ENCODE peak calls at places on chromosomes 7 and 10, in nine cellular contexts. One of them, this sample, is unnamed.

GRCh38 chr7:90190995-90191394 is 20.5 kb upstream of the STEAP2 start:
- DNase-seq in GM12865: no peak
- DNase-seq in left ventricle myocardium inferior: no peak
- DNase-seq in AG04450: no peak
- DNase-seq in esophagus squamous epithelium: no peak
- DNase-seq in psoas muscle: no peak
- DNase-seq in pancreas: no peak
- DNase-seq in tibial nerve: no peak
- DNase-seq in endodermal cell: no peak
- DNase-seq in this sample: no peak

GRCh38 chr10:73950569-73950968 is 39.6 kb downstream of the PLAU start:
- DNase-seq in GM12865: no peak
- DNase-seq in left ventricle myocardium inferior: no peak
- DNase-seq in AG04450: no peak
- DNase-seq in esophagus squamous epithelium: no peak
- DNase-seq in psoas muscle: no peak
- DNase-seq in pancreas: no peak
- DNase-seq in tibial nerve: no peak
- DNase-seq in endodermal cell: peak; percentile 81
- DNase-seq in this sample: no peak

GRCh38 chr10:945778-946177 is 14.3 kb upstream of the LARP4B start:
- DNase-seq in GM12865: no peak
- DNase-seq in left ventricle myocardium inferior: no peak
- DNase-seq in AG04450: no peak
- DNase-seq in esophagus squamous epithelium: no peak
- DNase-seq in psoas muscle: no peak
- DNase-seq in pancreas: no peak
- DNase-seq in tibial nerve: no peak
- DNase-seq in endodermal cell: no peak
- DNase-seq in this sample: no peak

GRCh38 chr7:154627571-154628290 is 375.2 kb downstream of the PAXIP1 start:
- DNase-seq in GM12865: no peak
- DNase-seq in left ventricle myocardium inferior: no peak
- DNase-seq in AG04450: no peak
- DNase-seq in esophagus squamous epithelium: no peak
- DNase-seq in psoas muscle: no peak
- DNase-seq in pancreas: no peak
- DNase-seq in tibial nerve: no peak
- DNase-seq in endodermal cell: no peak
- DNase-seq in this sample: no peak

GRCh38 chr7:81767883-81768282 is 2.0 kb downstream of the HGF start:
- DNase-seq in GM12865: no peak
- DNase-seq in left ventricle myocardium inferior: no peak
- DNase-seq in AG04450: no peak
- DNase-seq in esophagus squamous epithelium: no peak
- DNase-seq in psoas muscle: peak; percentile 14
- DNase-seq in pancreas: no peak
- DNase-seq in tibial nerve: no peak
- DNase-seq in endodermal cell: no peak
- DNase-seq in this sample: peak; percentile 71

GRCh38 chr7:4227105-4228010 is 454.7 kb upstream of the FOXK1 start:
- DNase-seq in GM12865: no peak
- DNase-seq in left ventricle myocardium inferior: no peak
- DNase-seq in AG04450: no peak
- DNase-seq in esophagus squamous epithelium: no peak
- DNase-seq in psoas muscle: no peak
- DNase-seq in pancreas: no peak
- DNase-seq in tibial nerve: no peak
- DNase-seq in endodermal cell: peak; percentile 24
- DNase-seq in this sample: no peak

GRCh38 chr7:128747327-128748079 is 8.3 kb downstream of the CALU start:
- DNase-seq in GM12865: no peak
- DNase-seq in left ventricle myocardium inferior: no peak
- DNase-seq in AG04450: no peak
- DNase-seq in esophagus squamous epithelium: no peak
- DNase-seq in psoas muscle: no peak
- DNase-seq in pancreas: no peak
- DNase-seq in tibial nerve: no peak
- DNase-seq in endodermal cell: no peak
- DNase-seq in this sample: no peak

GRCh38 chr10:86443936-86444335 is 77.3 kb upstream of the GRID1 start:
- DNase-seq in GM12865: no peak
- DNase-seq in left ventricle myocardium inferior: no peak
- DNase-seq in AG04450: no peak
- DNase-seq in esophagus squamous epithelium: no peak
- DNase-seq in psoas muscle: no peak
- DNase-seq in pancreas: no peak
- DNase-seq in tibial nerve: no peak
- DNase-seq in endodermal cell: no peak
- DNase-seq in this sample: peak; percentile 69

GRCh38 chr7:11228515-11228914 is 254.8 kb downstream of the PHF14 start:
- DNase-seq in GM12865: no peak
- DNase-seq in left ventricle myocardium inferior: peak; percentile 82
- DNase-seq in AG04450: no peak
- DNase-seq in esophagus squamous epithelium: no peak
- DNase-seq in psoas muscle: peak; percentile 40
- DNase-seq in pancreas: peak; percentile 31
- DNase-seq in tibial nerve: peak; percentile 91
- DNase-seq in endodermal cell: no peak
- DNase-seq in this sample: peak; percentile 54

GRCh38 chr10:132259674-132260073 is 48.1 kb downstream of the STK32C start:
- DNase-seq in GM12865: no peak
- DNase-seq in left ventricle myocardium inferior: no peak
- DNase-seq in AG04450: no peak
- DNase-seq in esophagus squamous epithelium: no peak
- DNase-seq in psoas muscle: no peak
- DNase-seq in pancreas: no peak
- DNase-seq in tibial nerve: no peak
- DNase-seq in endodermal cell: no peak
- DNase-seq in this sample: no peak

GRCh38 chr7:30521532-30521931 is 16.9 kb upstream of the GGCT start:
- DNase-seq in GM12865: no peak
- DNase-seq in left ventricle myocardium inferior: peak; percentile 64
- DNase-seq in AG04450: no peak
- DNase-seq in esophagus squamous epithelium: no peak
- DNase-seq in psoas muscle: peak; percentile 77
- DNase-seq in pancreas: no peak
- DNase-seq in tibial nerve: peak; percentile 23
- DNase-seq in endodermal cell: no peak
- DNase-seq in this sample: peak; percentile 61

GRCh38 chr10:113126506-113127192 is 176.6 kb downstream of the TCF7L2 start:
- DNase-seq in GM12865: no peak
- DNase-seq in left ventricle myocardium inferior: peak; percentile 74
- DNase-seq in AG04450: peak; percentile 27
- DNase-seq in esophagus squamous epithelium: no peak
- DNase-seq in psoas muscle: peak; percentile 73
- DNase-seq in pancreas: peak; percentile 70
- DNase-seq in tibial nerve: peak; percentile 59
- DNase-seq in endodermal cell: peak; percentile 88
- DNase-seq in this sample: peak; percentile 74
- H3K4me3 ChIP-seq in GM12865: no peak overlapping the region
- H3K4me3 ChIP-seq in left ventricle myocardium inferior: peak overlapping the region; percentile 55
- H3K4me3 ChIP-seq in AG04450: peak overlapping the region; percentile 48
- H3K4me3 ChIP-seq in esophagus squamous epithelium: peak overlapping the region; percentile 63
- H3K4me3 ChIP-seq in psoas muscle: peak overlapping the region; percentile 42
- H3K4me3 ChIP-seq in pancreas: peak overlapping the region; percentile 34
- H3K4me3 ChIP-seq in tibial nerve: no peak overlapping the region
- H3K4me3 ChIP-seq in endodermal cell: peak overlapping the region; percentile 50
- H3K4me3 ChIP-seq in this sample: peak overlapping the region; percentile 47

GRCh38 chr7:47721670-47722069 is 139.8 kb upstream of the TNS3 start:
- DNase-seq in GM12865: no peak
- DNase-seq in left ventricle myocardium inferior: no peak
- DNase-seq in AG04450: no peak
- DNase-seq in esophagus squamous epithelium: no peak
- DNase-seq in psoas muscle: no peak
- DNase-seq in pancreas: no peak
- DNase-seq in tibial nerve: no peak
- DNase-seq in endodermal cell: peak; percentile 80
- DNase-seq in this sample: no peak
- TF ChIP-seq CTCF in GM12865: peak; percentile 25
- TF ChIP-seq CTCF in left ventricle myocardium inferior: no peak
- TF ChIP-seq CTCF in AG04450: no peak
- TF ChIP-seq CTCF in esophagus squamous epithelium: no peak
- TF ChIP-seq CTCF in psoas muscle: no peak
- TF ChIP-seq CTCF in pancreas: no peak
- TF ChIP-seq CTCF in tibial nerve: no peak
- TF ChIP-seq CTCF in endodermal cell: peak; percentile 69
- TF ChIP-seq CTCF in this sample: no peak

GRCh38 chr7:47638679-47639306 is 56.9 kb upstream of the TNS3 start:
- DNase-seq in GM12865: no peak
- DNase-seq in left ventricle myocardium inferior: no peak
- DNase-seq in AG04450: no peak
- DNase-seq in esophagus squamous epithelium: no peak
- DNase-seq in psoas muscle: no peak
- DNase-seq in pancreas: no peak
- DNase-seq in tibial nerve: no peak
- DNase-seq in endodermal cell: no peak
- DNase-seq in this sample: no peak

GRCh38 chr7:47634273-47634672 is 52.4 kb upstream of the TNS3 start:
- DNase-seq in GM12865: no peak
- DNase-seq in left ventricle myocardium inferior: no peak
- DNase-seq in AG04450: no peak
- DNase-seq in esophagus squamous epithelium: no peak
- DNase-seq in psoas muscle: no peak
- DNase-seq in pancreas: no peak
- DNase-seq in tibial nerve: no peak
- DNase-seq in endodermal cell: no peak
- DNase-seq in this sample: no peak

GRCh38 chr7:47635091-47636090 is 53.5 kb upstream of the TNS3 start:
- DNase-seq in GM12865: no peak
- DNase-seq in left ventricle myocardium inferior: no peak
- DNase-seq in AG04450: no peak
- DNase-seq in esophagus squamous epithelium: no peak
- DNase-seq in psoas muscle: no peak
- DNase-seq in pancreas: peak; percentile 75
- DNase-seq in tibial nerve: no peak
- DNase-seq in endodermal cell: peak; percentile 86
- DNase-seq in this sample: no peak

GRCh38 chr7:47636693-47637175 is 54.8 kb upstream of the TNS3 start:
- DNase-seq in GM12865: no peak
- DNase-seq in left ventricle myocardium inferior: peak; percentile 33
- DNase-seq in AG04450: no peak
- DNase-seq in esophagus squamous epithelium: no peak
- DNase-seq in psoas muscle: no peak
- DNase-seq in pancreas: no peak
- DNase-seq in tibial nerve: no peak
- DNase-seq in endodermal cell: no peak
- DNase-seq in this sample: no peak

DNA sequence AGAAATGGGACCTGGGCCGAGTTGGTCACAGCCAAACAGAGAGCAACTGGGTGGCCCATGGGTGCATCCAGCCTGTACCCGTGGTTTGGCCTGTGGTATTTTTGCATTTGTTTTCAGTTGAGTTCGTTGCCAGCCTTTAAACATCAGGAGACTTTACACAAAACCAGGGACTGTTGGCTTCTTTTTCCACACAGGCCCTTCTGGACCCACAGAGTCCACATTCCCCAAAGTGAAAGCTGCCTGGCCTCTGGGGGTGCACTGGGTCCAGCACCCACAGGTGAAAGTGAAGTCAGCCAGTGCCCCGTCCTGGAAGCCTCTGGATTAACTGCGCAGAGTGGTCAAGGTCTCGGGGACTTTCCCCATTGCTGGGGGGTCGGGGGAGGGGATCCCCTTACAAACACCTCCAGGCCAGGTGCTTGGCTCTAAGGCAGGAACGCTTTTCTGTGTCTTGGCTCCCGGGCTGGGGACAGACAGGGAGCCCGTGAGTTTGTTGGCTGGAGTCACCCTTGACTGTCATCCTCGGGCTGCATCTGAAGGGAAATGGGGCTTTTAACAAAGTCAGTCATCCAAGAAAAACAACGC is 54.3 kb upstream of the TNS3 start:
- DNase-seq in GM12865: no peak
- DNase-seq in left ventricle myocardium inferior: peak; percentile 32
- DNase-seq in AG04450: no peak
- DNase-seq in esophagus squamous epithelium: no peak
- DNase-seq in psoas muscle: no peak
- DNase-seq in pancreas: no peak
- DNase-seq in tibial nerve: no peak
- DNase-seq in endodermal cell: no peak
- DNase-seq in this sample: no peak
- H3K4me3 ChIP-seq in GM12865: no peak overlapping the region
- H3K4me3 ChIP-seq in left ventricle myocardium inferior: no peak overlapping the region
- H3K4me3 ChIP-seq in AG04450: no peak overlapping the region
- H3K4me3 ChIP-seq in esophagus squamous epithelium: peak overlapping the region; percentile 52
- H3K4me3 ChIP-seq in psoas muscle: no peak overlapping the region
- H3K4me3 ChIP-seq in pancreas: no peak overlapping the region
- H3K4me3 ChIP-seq in tibial nerve: no peak overlapping the region
- H3K4me3 ChIP-seq in endodermal cell: no peak overlapping the region
- H3K4me3 ChIP-seq in this sample: no peak overlapping the region

GRCh38 chr10:100729877-100730738 is 15.3 kb upstream of the PAX2 start:
- DNase-seq in GM12865: no peak
- DNase-seq in left ventricle myocardium inferior: no peak
- DNase-seq in AG04450: no peak
- DNase-seq in esophagus squamous epithelium: no peak
- DNase-seq in psoas muscle: no peak
- DNase-seq in pancreas: no peak
- DNase-seq in tibial nerve: no peak
- DNase-seq in endodermal cell: peak; percentile 76
- DNase-seq in this sample: no peak
- TF ChIP-seq CTCF in GM12865: no peak
- TF ChIP-seq CTCF in left ventricle myocardium inferior: no peak
- TF ChIP-seq CTCF in AG04450: no peak
- TF ChIP-seq CTCF in esophagus squamous epithelium: no peak
- TF ChIP-seq CTCF in psoas muscle: no peak
- TF ChIP-seq CTCF in pancreas: no peak
- TF ChIP-seq CTCF in tibial nerve: no peak
- TF ChIP-seq CTCF in endodermal cell: no peak
- TF ChIP-seq CTCF in this sample: no peak

GRCh38 chr7:157519246-157519645 is 182.4 kb downstream of the DNAJB6 start:
- DNase-seq in GM12865: no peak
- DNase-seq in left ventricle myocardium inferior: no peak
- DNase-seq in AG04450: no peak
- DNase-seq in esophagus squamous epithelium: no peak
- DNase-seq in psoas muscle: no peak
- DNase-seq in pancreas: no peak
- DNase-seq in tibial nerve: no peak
- DNase-seq in endodermal cell: peak; percentile 38
- DNase-seq in this sample: no peak
- H3K4me3 ChIP-seq in GM12865: no peak overlapping the region
- H3K4me3 ChIP-seq in left ventricle myocardium inferior: no peak overlapping the region
- H3K4me3 ChIP-seq in AG04450: no peak overlapping the region
- H3K4me3 ChIP-seq in esophagus squamous epithelium: no peak overlapping the region
- H3K4me3 ChIP-seq in psoas muscle: no peak overlapping the region
- H3K4me3 ChIP-seq in pancreas: no peak overlapping the region
- H3K4me3 ChIP-seq in tibial nerve: no peak overlapping the region
- H3K4me3 ChIP-seq in endodermal cell: no peak overlapping the region
- H3K4me3 ChIP-seq in this sample: no peak overlapping the region

DNA sequence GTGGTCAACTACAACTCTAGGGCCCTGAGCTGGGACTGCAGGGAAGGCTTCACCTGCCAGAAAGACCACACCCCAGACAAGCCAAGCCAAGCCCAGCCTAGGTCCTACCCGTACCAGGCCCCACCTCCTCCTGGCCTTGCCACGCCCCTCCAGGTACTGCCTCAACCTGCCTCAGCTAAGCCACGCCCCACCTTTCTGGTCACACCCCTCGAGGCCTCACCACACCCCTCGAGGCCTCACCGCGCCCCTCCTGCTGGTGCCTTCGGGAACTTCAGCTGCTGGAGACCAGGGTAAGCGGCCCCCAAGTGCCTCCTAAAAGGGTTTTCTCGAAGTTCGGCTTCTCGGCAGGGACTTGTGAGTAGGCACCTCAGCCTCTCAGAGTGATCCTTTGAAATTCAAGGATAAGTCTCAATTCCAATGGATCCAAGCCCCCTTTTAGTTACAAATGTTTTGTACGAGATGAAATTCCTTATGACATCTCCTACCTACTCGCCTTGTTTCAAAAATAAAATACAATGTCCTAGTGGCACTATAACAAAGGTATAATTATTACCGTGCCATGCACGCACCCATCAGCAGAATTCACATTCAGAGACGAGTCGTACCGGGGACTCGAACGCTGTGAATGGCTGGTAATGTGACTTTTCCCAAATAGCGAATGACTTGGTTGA is 171.2 kb downstream of the ARHGAP21 start:
- DNase-seq in GM12865: peak; percentile 48
- DNase-seq in left ventricle myocardium inferior: no peak
- DNase-seq in AG04450: no peak
- DNase-seq in esophagus squamous epithelium: no peak
- DNase-seq in psoas muscle: peak; percentile 33
- DNase-seq in pancreas: peak; percentile 62
- DNase-seq in tibial nerve: no peak
- DNase-seq in endodermal cell: peak; percentile 100
- DNase-seq in this sample: no peak
- TF ChIP-seq CTCF in GM12865: peak; percentile 13
- TF ChIP-seq CTCF in left ventricle myocardium inferior: peak; percentile 30
- TF ChIP-seq CTCF in AG04450: peak; percentile 37
- TF ChIP-seq CTCF in esophagus squamous epithelium: no peak
- TF ChIP-seq CTCF in psoas muscle: peak; percentile 36
- TF ChIP-seq CTCF in pancreas: no peak
- TF ChIP-seq CTCF in tibial nerve: no peak
- TF ChIP-seq CTCF in endodermal cell: peak; percentile 76
- TF ChIP-seq CTCF in this sample: peak; percentile 40